ENCODE peak calls at places on chromosomes 3 and 15, in nine cellular contexts. O is SK-N-SH, H is fibroblast of lung, I is keratinocyte, M is neuronal stem cell, A is astrocyte, J is K562, K is DND-41, B is IMR-90. Y is an unnamed sample.

GRCh38 chr3:69568458-69568857 is 170.8 kb upstream of the MITF start:
- DNase-seq in O (no peak), H (peak; percentile 88), I (no peak), M (no peak), A (peak; percentile 14), J (no peak), K (no peak), B (peak; percentile 28), Y (no peak)

GRCh38 chr3:14925729-14926591 is 21.4 kb upstream of the NR2C2 start:
- DNase-seq in O (peak; percentile 70), H (peak; percentile 77), I (peak; percentile 21), M (peak; percentile 64), A (peak; percentile 36), J (peak; percentile 82), K (peak; percentile 46), B (peak; percentile 71), Y (peak; percentile 70)

GRCh38 chr15:61411941-61412510 is 182.9 kb upstream of the RORA start:
- DNase-seq in O (no peak), H (peak; percentile 6), I (no peak), M (no peak), A (no peak), J (no peak), K (no peak), B (no peak), Y (no peak)

GRCh38 chr3:172659246-172660002 is 51.4 kb downstream of the NCEH1 start:
- DNase-seq in O (no peak), H (no peak), I (no peak), M (no peak), A (no peak), J (no peak), K (no peak), B (no peak), Y (no peak)

GRCh38 chr15:44207643-44208042 is 12.6 kb upstream of the FRMD5 start:
- DNase-seq in O (no peak), H (peak; percentile 58), I (peak; percentile 46), M (no peak), A (peak; percentile 89), J (no peak), K (no peak), B (peak; percentile 84), Y (no peak)

GRCh38 chr3:46284981-46285683 is 42.9 kb downstream of the CCR3 start:
- DNase-seq in O (no peak), H (no peak), I (no peak), M (no peak), A (no peak), J (no peak), K (no peak), B (no peak), Y (no peak)

GRCh38 chr3:29452923-29453277 is 172.0 kb downstream of the RBMS3 start:
- DNase-seq in O (no peak), H (no peak), I (no peak), M (no peak), A (no peak), J (no peak), K (no peak), B (peak; percentile 8), Y (no peak)

GRCh38 chr3:62109534-62109933 is 263.8 kb downstream of the FEZF2 start:
- DNase-seq in O (no peak), H (peak; percentile 98), I (peak; percentile 61), M (no peak), A (peak; percentile 95), J (no peak), K (peak; percentile 44), B (peak; percentile 96), Y (peak; percentile 40)

GRCh38 chr3:183895296-183895695 is 10.6 kb upstream of the PARL start:
- DNase-seq in O (peak; percentile 84), H (peak; percentile 68), I (no peak), M (peak; percentile 37), A (peak; percentile 7), J (peak; percentile 63), K (peak; percentile 54), B (peak; percentile 55), Y (peak; percentile 32)

GRCh38 chr15:31366169-31366734 is 39.6 kb downstream of the KLF13 start:
- DNase-seq in O (peak; percentile 55), H (peak; percentile 51), I (no peak), M (no peak), A (no peak), J (no peak), K (no peak), B (no peak), Y (no peak)

GRCh38 chr3:50272911-50273688 is 4.2 kb downstream of the SEMA3B start:
- DNase-seq in O (peak; percentile 98), H (peak; percentile 66), I (no peak), M (peak; percentile 85), A (no peak), J (peak; percentile 87), K (peak; percentile 74), B (peak; percentile 62), Y (peak; percentile 70)

GRCh38 chr3:149816986-149817385 is 4.0 kb downstream of the RNF13 start:
- DNase-seq in O (no peak), H (peak; percentile 83), I (no peak), M (no peak), A (no peak), J (no peak), K (no peak), B (peak; percentile 82), Y (no peak)

GRCh38 chr15:75596703-75597345 is 17.7 kb upstream of the PTPN9 start:
- DNase-seq in O (no peak), H (no peak), I (no peak), M (no peak), A (no peak), J (no peak), K (no peak), B (no peak), Y (no peak)

GRCh38 chr3:40583691-40584090 is 58.9 kb downstream of the ZNF621 start:
- DNase-seq in O (no peak), H (no peak), I (no peak), M (no peak), A (no peak), J (no peak), K (no peak), B (no peak), Y (no peak)

GRCh38 chr15:81536296-81536695 is 162.3 kb upstream of the TMC3 start:
- DNase-seq in O (no peak), H (no peak), I (no peak), M (no peak), A (no peak), J (no peak), K (no peak), B (no peak), Y (no peak)

GRCh38 chr3:105832618-105833017 is 36.2 kb downstream of the CBLB start:
- DNase-seq in O (no peak), H (no peak), I (no peak), M (no peak), A (no peak), J (no peak), K (no peak), B (no peak), Y (no peak)

GRCh38 chr3:49659756-49660155 is 14.4 kb upstream of the APEH start:
- DNase-seq in O (no peak), H (no peak), I (no peak), M (no peak), A (no peak), J (no peak), K (no peak), B (no peak), Y (no peak)

GRCh38 chr3:123552095-123552714 is 32.6 kb downstream of the HACD2 start:
- DNase-seq in O (peak; percentile 27), H (peak; percentile 25), I (no peak), M (no peak), A (no peak), J (peak; percentile 3), K (no peak), B (peak; percentile 25), Y (no peak)

GRCh38 chr3:20173844-20174410 is 12.1 kb downstream of the SGO1 start:
- DNase-seq in O (no peak), H (no peak), I (no peak), M (no peak), A (no peak), J (no peak), K (no peak), B (no peak), Y (no peak)

GRCh38 chr15:83396071-83396470 is 51.1 kb upstream of the SH3GL3 start:
- DNase-seq in O (no peak), H (no peak), I (no peak), M (peak; percentile 21), A (peak; percentile 8), J (no peak), K (no peak), B (no peak), Y (peak; percentile 36)

GRCh38 chr15:90994059-90994416 is 297 bp downstream of the PRC1 start:
- DNase-seq in O (peak; percentile 62), H (no peak), I (no peak), M (peak; percentile 12), A (no peak), J (no peak), K (no peak), B (no peak), Y (no peak)

GRCh38 chr3:170424879-170425278 is 6.2 kb downstream of the CLDN11 start:
- DNase-seq in O (no peak), H (no peak), I (no peak), M (no peak), A (peak; percentile 56), J (peak; percentile 26), K (no peak), B (no peak), Y (no peak)
- H3K9ac ChIP-seq in O (no peak overlapping the region), H (no peak overlapping the region), I (no peak overlapping the region), M (no peak overlapping the region), A (no peak overlapping the region), J (no peak overlapping the region), K (no peak overlapping the region), B (no peak overlapping the region), Y (no peak overlapping the region)

GRCh38 chr3:98875535-98875934 is 26.0 kb downstream of the DCBLD2 start:
- DNase-seq in O (no peak), H (no peak), I (no peak), M (no peak), A (no peak), J (peak; percentile 76), K (no peak), B (no peak), Y (no peak)
- H3K36me3 ChIP-seq in O (peaks cover 21% of the 10 kb centered on the region), H (no peaks in the 10 kb centered on the region), I (peaks cover 50% of the 10 kb centered on the region), M (peaks cover 98% of the 10 kb centered on the region), A (peaks cover 72% of the 10 kb centered on the region), J (peaks cover 6% of the 10 kb centered on the region), K (peaks cover 12% of the 10 kb centered on the region), B (peaks cover 12% of the 10 kb centered on the region), Y (peaks cover 31% of the 10 kb centered on the region)

GRCh38 chr15:25060472-25060803 is 105.7 kb downstream of the SNRPN start:
- DNase-seq in O (no peak), H (no peak), I (no peak), M (no peak), A (no peak), J (no peak), K (peak; percentile 0), B (no peak), Y (no peak)
- H3K9me3 ChIP-seq in O (no peaks in the 10 kb centered on the region), H (peaks cover 46% of the 10 kb centered on the region), I (peaks cover 92% of the 10 kb centered on the region), M (peaks cover 100% of the 10 kb centered on the region), A (peaks cover 100% of the 10 kb centered on the region), J (peaks cover 2% of the 10 kb centered on the region), K (peaks cover 99% of the 10 kb centered on the region), B (peaks cover 100% of the 10 kb centered on the region), Y (peaks cover 100% of the 10 kb centered on the region)

DNA sequence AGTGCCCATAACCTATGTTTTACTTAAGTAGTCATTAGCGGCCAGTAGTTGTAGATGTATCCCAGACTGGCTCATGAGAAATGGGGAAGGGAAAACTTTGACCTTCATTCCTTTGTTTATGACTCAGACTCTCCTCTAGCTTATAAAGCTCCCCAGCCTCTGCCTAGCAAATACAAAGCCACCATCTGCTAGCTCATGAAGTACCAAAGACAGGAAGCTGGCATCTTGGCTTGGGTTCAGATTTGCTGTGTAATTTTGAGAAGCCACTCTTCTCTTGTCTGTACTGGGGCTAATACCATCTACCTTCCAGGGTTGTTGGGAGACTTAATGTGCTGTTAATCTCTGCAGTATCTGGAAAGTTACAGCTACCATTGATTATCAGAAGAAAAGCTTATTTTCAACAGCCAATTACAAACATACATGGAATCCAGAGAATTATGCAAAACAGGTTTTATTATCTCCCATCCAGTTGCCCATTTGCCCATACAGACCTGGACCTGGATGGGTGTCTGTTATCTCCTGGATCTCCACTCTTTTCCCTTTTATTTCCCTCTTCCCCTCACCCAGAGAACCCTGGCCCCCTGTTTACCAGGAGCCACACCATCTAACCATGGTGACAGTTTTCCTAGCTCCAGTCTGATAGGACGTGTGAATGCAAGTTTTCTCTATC is 153.8 kb downstream of the SEMA6D start:
- DNase-seq in O (no peak), H (peak; percentile 83), I (no peak), M (no peak), A (peak; percentile 79), J (no peak), K (no peak), B (peak; percentile 38), Y (no peak)
- H3K9ac ChIP-seq in O (no peak overlapping the region), H (no peak overlapping the region), I (no peak overlapping the region), M (no peak overlapping the region), A (no peak overlapping the region), J (no peak overlapping the region), K (no peak overlapping the region), B (no peak overlapping the region), Y (no peak overlapping the region)

Y was measured in NT2/D1.